ENCODE peak calls at places on chromosomes 16 and 17, in four cellular contexts. P is GM12878, X is PC-3, B is IMR-90. V is an unnamed sample.

GRCh38 chr17:74554909-74555308 is 9.0 kb upstream of the CD300C start:
- DNase-seq in P (no peak), X (no peak), B (no peak), V (no peak)

GRCh38 chr16:81524382-81524781 is 79.8 kb downstream of the CMIP start:
- DNase-seq in P (no peak), X (no peak), B (no peak), V (no peak)

GRCh38 chr16:2511128-2511785 is 2.5 kb upstream of the ATP6V0C start:
- DNase-seq in P (no peak), X (no peak), B (peak; percentile 71), V (no peak)

GRCh38 chr17:80991645-80992076 is at the start of gene CHMP6:
- DNase-seq in P (no peak), X (peak; percentile 80), B (peak; percentile 76), V (peak; percentile 66)

GRCh38 chr16:4379001-4379688 is 7.5 kb downstream of the VASN start:
- DNase-seq in P (no peak), X (no peak), B (no peak), V (no peak)

GRCh38 chr17:40560592-40561293 is 4.5 kb downstream of the CCR7 start:
- DNase-seq in P (peak; percentile 96), X (no peak), B (peak; percentile 57), V (no peak)

GRCh38 chr17:70622382-70623260 is 453.3 kb downstream of the KCNJ2 start:
- DNase-seq in P (no peak), X (peak; percentile 80), B (peak; percentile 18), V (peak; percentile 30)

GRCh38 chr17:11693284-11693683 is 95.0 kb downstream of the DNAH9 start:
- DNase-seq in P (no peak), X (no peak), B (no peak), V (no peak)

GRCh38 chr17:31680126-31680525 is 178.9 kb downstream of the COPRS start:
- DNase-seq in P (peak; percentile 71), X (no peak), B (no peak), V (no peak)

GRCh38 chr16:71473891-71474290 is 11.8 kb upstream of the ZNF23 start:
- DNase-seq in P (no peak), X (peak; percentile 22), B (no peak), V (peak; percentile 80)

GRCh38 chr16:57131351-57131970 is 39.1 kb downstream of the CPNE2 start:
- DNase-seq in P (no peak), X (no peak), B (no peak), V (no peak)

GRCh38 chr17:51860934-51861561 is 297.5 kb downstream of the CA10 start:
- DNase-seq in P (no peak), X (peak; percentile 64), B (no peak), V (peak; percentile 35)

GRCh38 chr16:86491643-86492030 is 18.7 kb upstream of the FOXF1 start:
- DNase-seq in P (no peak), X (no peak), B (no peak), V (no peak)

GRCh38 chr17:3475155-3475808 is 515 bp upstream of the ASPA start:
- DNase-seq in P (no peak), X (no peak), B (no peak), V (no peak)

GRCh38 chr17:8939496-8940334 is 25.8 kb downstream of the PIK3R5 start:
- DNase-seq in P (peak; percentile 79), X (no peak), B (no peak), V (no peak)

GRCh38 chr17:33113281-33114010 is 121.8 kb downstream of the SPACA3 start:
- DNase-seq in P (no peak), X (peak; percentile 52), B (peak; percentile 2), V (no peak)

GRCh38 chr17:66632716-66633115 is 202.2 kb upstream of the CACNG5 start:
- DNase-seq in P (no peak), X (peak; percentile 54), B (no peak), V (no peak)

GRCh38 chr16:68345351-68345810 is 34.6 kb downstream of the PRMT7 start:
- DNase-seq in P (no peak), X (no peak), B (peak; percentile 2), V (no peak)

DNA sequence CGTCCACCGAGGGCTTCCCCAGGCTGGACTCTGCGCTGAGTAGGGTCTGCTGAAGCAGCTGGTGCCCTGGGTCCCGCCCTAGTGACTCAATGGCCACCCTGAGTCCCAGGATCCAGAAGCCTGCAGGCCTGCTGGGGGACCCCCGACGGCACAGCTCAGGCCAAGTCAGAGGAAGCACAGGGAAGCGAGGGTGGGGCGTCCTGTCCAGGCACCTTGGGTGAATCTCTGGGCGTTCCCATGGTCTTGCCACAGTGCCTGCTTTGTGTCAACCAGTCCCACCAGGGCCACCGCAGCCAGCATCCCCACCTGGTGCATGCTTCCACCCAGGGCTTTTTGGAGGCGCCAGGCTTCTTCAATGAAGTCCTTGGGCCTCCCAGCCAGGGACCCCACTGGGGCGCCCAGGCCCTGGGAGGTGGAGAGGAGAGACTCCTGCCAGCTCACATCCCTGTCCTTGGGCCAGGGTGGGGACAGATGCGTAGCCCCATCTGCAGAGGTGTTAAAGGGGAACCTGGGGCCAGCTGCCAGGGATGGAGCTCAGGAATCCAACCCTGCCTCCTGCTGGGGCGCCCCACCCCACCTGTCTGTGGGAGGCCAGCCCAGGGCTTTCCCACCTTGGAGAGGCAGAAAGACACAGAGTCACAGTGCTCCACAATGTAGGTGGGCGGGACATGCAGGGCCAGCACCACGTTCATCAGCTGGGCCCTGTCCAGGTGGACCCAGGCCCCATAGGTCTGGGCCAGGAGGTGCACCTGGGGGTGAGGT is 17.8 kb downstream of the TMEM235 start:
- DNase-seq in P (no peak), X (no peak), B (no peak), V (no peak)
- H3K27ac ChIP-seq in P (no peak overlapping the region), X (no peak overlapping the region), B (no peak overlapping the region), V (no peak overlapping the region)

DNA sequence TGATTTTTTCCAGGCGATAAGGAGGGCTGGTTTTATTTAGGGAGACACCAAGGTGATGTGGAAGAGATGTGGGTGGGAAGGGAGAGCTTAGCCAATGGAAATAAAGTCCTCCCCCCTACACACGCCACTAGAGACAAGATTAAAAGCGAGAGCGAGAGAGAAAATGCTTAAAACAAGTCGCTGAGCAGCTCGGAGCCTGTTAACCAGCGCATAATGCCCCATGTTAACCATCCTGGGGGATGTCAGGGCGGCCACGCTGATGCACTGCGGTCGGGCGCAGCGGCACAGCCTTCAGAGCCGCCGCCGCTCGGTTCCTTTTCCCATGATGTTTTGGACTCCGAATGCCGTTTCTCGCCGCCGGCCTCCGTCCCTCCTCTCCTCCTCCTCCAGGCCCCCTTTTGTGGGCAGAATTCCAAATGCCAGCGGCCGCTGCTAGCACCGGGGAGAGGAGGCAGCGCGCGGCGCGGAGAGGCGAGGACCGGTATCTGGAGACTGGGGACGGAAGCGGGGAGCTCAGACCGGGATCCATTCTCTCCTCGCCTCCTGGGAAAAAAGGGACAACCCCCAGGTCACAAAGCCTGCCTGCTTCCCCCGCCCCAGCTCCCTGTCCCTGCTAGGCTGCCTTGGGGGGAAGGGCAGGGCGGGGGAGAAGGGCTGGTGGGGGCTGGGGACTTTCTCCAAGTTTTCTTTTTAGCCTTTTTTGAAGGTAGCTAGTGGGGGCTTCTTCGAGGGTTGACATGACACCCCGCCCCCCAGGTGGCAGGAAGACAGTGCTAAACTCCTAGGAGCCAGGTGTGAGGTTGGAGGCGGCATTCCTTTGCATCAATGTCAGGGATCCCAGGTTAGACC is 98.1 kb upstream of the CCL2 start:
- DNase-seq in P (no peak), X (no peak), B (no peak), V (no peak)
- H3K4me2 ChIP-seq in P (no peak overlapping the region), X (no peak overlapping the region), B (peak overlapping the region; percentile 58), V (no peak overlapping the region)

GRCh38 chr17:76659928-76660614 is 16.5 kb upstream of the ST6GALNAC1 start:
- DNase-seq in P (no peak), X (peak; percentile 50), B (no peak), V (no peak)
- H3K9ac ChIP-seq in P (no peak overlapping the region), X (no peak overlapping the region), B (no peak overlapping the region), V (no peak overlapping the region)

DNA sequence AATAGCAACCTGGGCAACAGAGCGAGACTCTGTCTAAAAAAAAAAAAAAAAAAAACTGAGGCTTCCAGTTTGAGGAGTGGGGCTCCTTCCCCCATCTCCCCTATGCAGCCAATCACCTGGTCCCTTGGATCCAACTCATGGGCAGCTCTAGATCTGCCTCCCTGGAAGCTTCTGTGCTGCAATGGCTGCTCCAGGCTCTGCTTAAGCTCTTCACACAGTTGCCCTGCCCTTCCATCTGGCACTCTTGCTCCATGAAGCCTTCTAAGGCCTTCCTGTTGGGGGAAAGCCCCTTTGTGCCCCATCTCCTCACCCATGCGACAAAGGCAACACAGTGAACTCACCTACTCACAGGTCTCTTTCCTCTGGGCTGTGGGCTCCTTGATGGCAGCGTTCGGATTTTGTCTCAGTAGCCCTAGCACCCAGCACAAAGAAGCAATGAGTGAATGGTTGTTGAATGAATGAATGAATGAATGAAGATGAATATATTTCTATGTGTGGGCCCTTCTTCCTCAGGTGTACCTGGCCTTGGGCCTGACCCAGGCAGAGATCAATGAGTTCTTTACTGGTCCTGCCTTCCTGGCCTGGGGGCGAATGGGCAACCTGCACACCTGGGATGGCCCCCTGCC is 1.9 kb downstream of the NAGLU start:
- DNase-seq in P (no peak), X (no peak), B (no peak), V (no peak)
- H3K27ac ChIP-seq in P (no peak overlapping the region), X (no peak overlapping the region), B (no peak overlapping the region), V (no peak overlapping the region)

GRCh38 chr17:77862890-77863813 is 95.4 kb upstream of the TNRC6C start:
- DNase-seq in P (no peak), X (peak; percentile 25), B (no peak), V (no peak)

GRCh38 chr17:77865109-77865611 is 93.3 kb upstream of the TNRC6C start:
- DNase-seq in P (no peak), X (no peak), B (no peak), V (no peak)

GRCh38 chr17:77861981-77862645 is 96.4 kb upstream of the TNRC6C start:
- DNase-seq in P (no peak), X (no peak), B (no peak), V (no peak)

GRCh38 chr17:77864234-77865108 is 94.0 kb upstream of the TNRC6C start:
- DNase-seq in P (no peak), X (no peak), B (no peak), V (no peak)

DNA sequence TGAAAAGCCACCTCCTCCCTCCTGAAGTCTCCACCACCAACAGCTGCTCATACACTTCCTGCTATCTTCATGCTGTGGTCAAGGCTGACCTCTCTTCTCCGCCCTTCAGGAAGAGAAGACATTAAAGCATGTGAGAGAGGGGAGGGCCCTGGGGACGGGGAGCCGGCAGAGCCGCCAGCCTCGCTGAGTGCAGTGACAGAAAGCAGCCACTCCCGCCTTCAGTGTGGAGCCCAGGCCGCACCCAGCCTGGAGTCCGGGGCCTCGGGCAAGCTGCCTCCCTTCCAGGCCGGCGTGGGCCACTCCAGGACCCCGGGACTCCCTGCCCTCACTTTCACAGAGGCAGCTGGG is 94.7 kb upstream of the TNRC6C start:
- DNase-seq in P (no peak), X (no peak), B (no peak), V (no peak)
- H3K4me2 ChIP-seq in P (no peak overlapping the region), X (no peak overlapping the region), B (no peak overlapping the region), V (no peak overlapping the region)